ENCODE peak calls at places on chromosomes 7 and 10, in eight cellular contexts. One of them, this sample, is unnamed.

GRCh38 chr10:34526758-34527730 is 288.1 kb downstream of the PARD3 start:
- DNase-seq in NCI-H1105 treated with DMSO at 0.1 percent for 48 hours: no peak
- DNase-seq in SHP77 treated with DMSO at 0.1 percent for 48 hours: no peak
- DNase-seq in stimulated activated CD4-positive, alpha-beta T cell treated with anti-CD3 and anti-CD28 coated beads, Interleukin-2, amount 100 ng/mL, for 48 hours: no peak
- DNase-seq in aorta: no peak
- DNase-seq in CD8-positive, alpha-beta T cell: no peak
- DNase-seq in H4: peak
- DNase-seq in nephron progenitor cell: no peak
- DNase-seq in this sample: no peak

GRCh38 chr10:3310016-3310415 is 137.4 kb upstream of the PITRM1 start:
- DNase-seq in NCI-H1105 treated with DMSO at 0.1 percent for 48 hours: peak
- DNase-seq in SHP77 treated with DMSO at 0.1 percent for 48 hours: no peak
- DNase-seq in stimulated activated CD4-positive, alpha-beta T cell treated with anti-CD3 and anti-CD28 coated beads, Interleukin-2, amount 100 ng/mL, for 48 hours: no peak
- DNase-seq in aorta: no peak
- DNase-seq in CD8-positive, alpha-beta T cell: no peak
- DNase-seq in H4: no peak
- DNase-seq in nephron progenitor cell: no peak
- DNase-seq in this sample: no peak

GRCh38 chr7:20858913-20859312 is 72.2 kb upstream of the SP8 start:
- DNase-seq in NCI-H1105 treated with DMSO at 0.1 percent for 48 hours: no peak
- DNase-seq in SHP77 treated with DMSO at 0.1 percent for 48 hours: no peak
- DNase-seq in stimulated activated CD4-positive, alpha-beta T cell treated with anti-CD3 and anti-CD28 coated beads, Interleukin-2, amount 100 ng/mL, for 48 hours: no peak
- DNase-seq in aorta: no peak
- DNase-seq in CD8-positive, alpha-beta T cell: no peak
- DNase-seq in H4: no peak
- DNase-seq in nephron progenitor cell: no peak
- DNase-seq in this sample: no peak

GRCh38 chr10:95330966-95331453 is 40.2 kb upstream of the PDLIM1 start:
- DNase-seq in NCI-H1105 treated with DMSO at 0.1 percent for 48 hours: no peak
- DNase-seq in SHP77 treated with DMSO at 0.1 percent for 48 hours: no peak
- DNase-seq in stimulated activated CD4-positive, alpha-beta T cell treated with anti-CD3 and anti-CD28 coated beads, Interleukin-2, amount 100 ng/mL, for 48 hours: no peak
- DNase-seq in aorta: no peak
- DNase-seq in CD8-positive, alpha-beta T cell: no peak
- DNase-seq in H4: no peak
- DNase-seq in nephron progenitor cell: no peak
- DNase-seq in this sample: no peak

GRCh38 chr10:88131561-88132139 is 268.2 kb downstream of the PTEN start:
- DNase-seq in NCI-H1105 treated with DMSO at 0.1 percent for 48 hours: peak
- DNase-seq in SHP77 treated with DMSO at 0.1 percent for 48 hours: no peak
- DNase-seq in stimulated activated CD4-positive, alpha-beta T cell treated with anti-CD3 and anti-CD28 coated beads, Interleukin-2, amount 100 ng/mL, for 48 hours: no peak
- DNase-seq in aorta: peak
- DNase-seq in CD8-positive, alpha-beta T cell: no peak
- DNase-seq in H4: no peak
- DNase-seq in nephron progenitor cell: no peak
- DNase-seq in this sample: no peak

GRCh38 chr10:97573021-97573420 is 442 bp downstream of the ANKRD2 start:
- DNase-seq in NCI-H1105 treated with DMSO at 0.1 percent for 48 hours: no peak
- DNase-seq in SHP77 treated with DMSO at 0.1 percent for 48 hours: no peak
- DNase-seq in stimulated activated CD4-positive, alpha-beta T cell treated with anti-CD3 and anti-CD28 coated beads, Interleukin-2, amount 100 ng/mL, for 48 hours: no peak
- DNase-seq in aorta: no peak
- DNase-seq in CD8-positive, alpha-beta T cell: no peak
- DNase-seq in H4: no peak
- DNase-seq in nephron progenitor cell: no peak
- DNase-seq in this sample: no peak

GRCh38 chr10:74855027-74855426 is 28.6 kb downstream of the KAT6B start:
- DNase-seq in NCI-H1105 treated with DMSO at 0.1 percent for 48 hours: no peak
- DNase-seq in SHP77 treated with DMSO at 0.1 percent for 48 hours: no peak
- DNase-seq in stimulated activated CD4-positive, alpha-beta T cell treated with anti-CD3 and anti-CD28 coated beads, Interleukin-2, amount 100 ng/mL, for 48 hours: no peak
- DNase-seq in aorta: no peak
- DNase-seq in CD8-positive, alpha-beta T cell: no peak
- DNase-seq in H4: no peak
- DNase-seq in nephron progenitor cell: no peak
- DNase-seq in this sample: no peak

GRCh38 chr7:27193335-27194001 is 6.4 kb downstream of the HOXA13 start:
- DNase-seq in NCI-H1105 treated with DMSO at 0.1 percent for 48 hours: no peak
- DNase-seq in SHP77 treated with DMSO at 0.1 percent for 48 hours: no peak
- DNase-seq in stimulated activated CD4-positive, alpha-beta T cell treated with anti-CD3 and anti-CD28 coated beads, Interleukin-2, amount 100 ng/mL, for 48 hours: no peak
- DNase-seq in aorta: no peak
- DNase-seq in CD8-positive, alpha-beta T cell: no peak
- DNase-seq in H4: no peak
- DNase-seq in nephron progenitor cell: peak
- DNase-seq in this sample: no peak

GRCh38 chr7:35705932-35706461 is 11.1 kb upstream of the HERPUD2 start:
- DNase-seq in NCI-H1105 treated with DMSO at 0.1 percent for 48 hours: no peak
- DNase-seq in SHP77 treated with DMSO at 0.1 percent for 48 hours: no peak
- DNase-seq in stimulated activated CD4-positive, alpha-beta T cell treated with anti-CD3 and anti-CD28 coated beads, Interleukin-2, amount 100 ng/mL, for 48 hours: no peak
- DNase-seq in aorta: no peak
- DNase-seq in CD8-positive, alpha-beta T cell: no peak
- DNase-seq in H4: no peak
- DNase-seq in nephron progenitor cell: no peak
- DNase-seq in this sample: no peak

GRCh38 chr10:130141038-130141437 is 4.8 kb downstream of the GLRX3 start:
- DNase-seq in NCI-H1105 treated with DMSO at 0.1 percent for 48 hours: no peak
- DNase-seq in SHP77 treated with DMSO at 0.1 percent for 48 hours: no peak
- DNase-seq in stimulated activated CD4-positive, alpha-beta T cell treated with anti-CD3 and anti-CD28 coated beads, Interleukin-2, amount 100 ng/mL, for 48 hours: no peak
- DNase-seq in aorta: no peak
- DNase-seq in CD8-positive, alpha-beta T cell: no peak
- DNase-seq in H4: no peak
- DNase-seq in nephron progenitor cell: no peak
- DNase-seq in this sample: no peak